ENCODE peak calls at places on chromosomes 16 and 17, in ten cellular contexts. L is AG09319, B is left lung, J is right lobe of liver, T is PC-3, P is AG10803, Z is mucosa of descending colon, N is GM23338, A is esophagus squamous epithelium, G is GM10248. E is an unnamed sample.
A peak's percentile ranks its signal among the peaks of the same experiment; 100 is the strongest.

GRCh38 chr16:49441366-49441780 is 67.8 kb downstream of the C16orf78 start:
- DNase-seq in P (no peak), Z (peak; percentile 73), B (peak; percentile 44), J (peak; percentile 64), T (no peak), N (peak; percentile 79), G (peak; percentile 82), L (no peak), A (no peak), E (no peak)

GRCh38 chr16:6209355-6209930 is 1111.8 kb upstream of the EEF2KMT start:
- DNase-seq in J (no peak), T (no peak), Z (no peak), P (no peak), B (no peak), L (no peak), A (no peak), N (no peak), G (no peak), E (no peak)

GRCh38 chr16:9680021-9680655 is 502.1 kb downstream of the GRIN2A start:
- DNase-seq in G (no peak), Z (no peak), N (peak; percentile 35), B (no peak), P (no peak), L (no peak), T (no peak), A (no peak), J (no peak), E (no peak)

GRCh38 chr16:64951193-64951592 is 170.7 kb downstream of the CDH11 start:
- DNase-seq in B (no peak), Z (no peak), L (no peak), P (no peak), N (no peak), T (no peak), A (no peak), G (no peak), J (no peak), E (no peak)

GRCh38 chr17:49861150-49861884 is 13.4 kb upstream of the TAC4 start:
- DNase-seq in A (no peak), Z (no peak), G (peak; percentile 81), J (no peak), B (no peak), N (peak; percentile 68), L (no peak), T (peak; percentile 70), P (peak; percentile 31), E (no peak)

GRCh38 chr16:55710466-55710865 is 54.7 kb downstream of the SLC6A2 start:
- DNase-seq in B (no peak), Z (no peak), A (no peak), T (no peak), N (peak; percentile 66), P (no peak), G (no peak), L (no peak), J (no peak), E (no peak)

GRCh38 chr16:30641378-30641982 is 9.3 kb upstream of the PRR14 start:
- DNase-seq in J (no peak), T (no peak), Z (no peak), P (no peak), N (no peak), A (no peak), L (no peak), G (no peak), B (no peak), E (no peak)

GRCh38 chr17:49031965-49032928 is 35.1 kb downstream of the IGF2BP1 start:
- DNase-seq in Z (no peak), G (peak; percentile 84), L (peak; percentile 45), A (no peak), T (peak; percentile 94), N (peak; percentile 93), P (peak; percentile 77), J (no peak), B (no peak), E (no peak)

GRCh38 chr17:56913000-56913866 is 616 bp downstream of the TRIM25 start:
- DNase-seq in N (peak; percentile 76), J (peak; percentile 62), P (no peak), B (peak; percentile 61), A (no peak), T (peak; percentile 16), G (no peak), L (no peak), Z (no peak), E (no peak)

GRCh38 chr17:72332367-72332766 is 211.5 kb downstream of the SOX9 start:
- DNase-seq in Z (no peak), B (no peak), A (no peak), J (no peak), G (peak; percentile 42), L (no peak), N (no peak), T (no peak), P (no peak), E (no peak)

GRCh38 chr17:81160306-81160705 is 5.0 kb upstream of the PVALEF start:
- DNase-seq in A (no peak), P (no peak), T (no peak), Z (peak; percentile 60), B (peak; percentile 71), J (no peak), L (no peak), N (no peak), G (no peak), E (peak; percentile 83)

GRCh38 chr17:10845388-10845751 is 7.5 kb upstream of the PIRT start:
- DNase-seq in T (no peak), B (no peak), A (no peak), Z (no peak), N (no peak), P (no peak), J (no peak), L (no peak), G (no peak), E (no peak)
- TF ChIP-seq CTCF in T (no peak), B (no peak), A (no peak), Z (no peak), N (no peak), P (no peak), J (no peak), L (no peak), G (no peak), E (peak; percentile 49)

GRCh38 chr17:40284085-40284713 is 3.5 kb upstream of the CDC6 start:
- DNase-seq in P (peak; percentile 87), N (no peak), L (peak; percentile 49), B (no peak), T (peak; percentile 90), J (no peak), G (no peak), A (no peak), Z (no peak), E (no peak)
- TF ChIP-seq CTCF in P (peak; percentile 54), N (no peak), L (peak; percentile 21), B (no peak), T (no peak), J (peak; percentile 14), G (no peak), A (no peak), Z (no peak), E (no peak)

GRCh38 chr17:65231662-65232335 is 94.6 kb downstream of the RGS9 start:
- DNase-seq in Z (no peak), T (peak; percentile 91), J (no peak), G (peak; percentile 77), P (peak; percentile 87), N (peak; percentile 92), L (peak; percentile 64), B (peak; percentile 56), A (no peak), E (no peak)
- TF ChIP-seq CTCF in Z (peak; percentile 33), T (peak; percentile 98), J (peak; percentile 46), G (peak; percentile 66), P (peak; percentile 91), N (peak; percentile 96), L (peak; percentile 89), B (peak; percentile 60), A (peak; percentile 32), E (peak; percentile 27)

GRCh38 chr17:47099987-47100711 is 88.9 kb downstream of the CDC27 start:
- DNase-seq in J (peak; percentile 94), B (peak; percentile 92), N (peak; percentile 93), L (peak; percentile 57), T (peak; percentile 97), A (peak; percentile 44), G (peak; percentile 76), P (peak; percentile 84), Z (peak; percentile 93), E (peak; percentile 90)
- TF ChIP-seq CTCF in J (no peak), B (no peak), N (no peak), L (no peak), T (no peak), A (no peak), G (no peak), P (no peak), Z (no peak), E (no peak)

GRCh38 chr17:59439261-59439660 is 107.8 kb downstream of the YPEL2 start:
- DNase-seq in N (peak; percentile 22), Z (no peak), T (no peak), A (no peak), L (no peak), P (no peak), J (no peak), G (no peak), B (no peak), E (no peak)

GRCh38 chr17:59443106-59443505 is 111.7 kb downstream of the YPEL2 start:
- DNase-seq in B (no peak), A (no peak), N (no peak), T (no peak), Z (no peak), L (no peak), P (no peak), J (no peak), G (no peak), E (no peak)

GRCh38 chr17:59439711-59440110 is 108.3 kb downstream of the YPEL2 start:
- DNase-seq in J (no peak), L (no peak), G (no peak), A (no peak), Z (no peak), B (no peak), P (no peak), T (no peak), N (no peak), E (no peak)

GRCh38 chr17:59441459-59442096 is 110.1 kb downstream of the YPEL2 start:
- DNase-seq in T (no peak), G (no peak), J (no peak), B (no peak), A (no peak), L (no peak), Z (no peak), N (no peak), P (no peak), E (no peak)

DNA sequence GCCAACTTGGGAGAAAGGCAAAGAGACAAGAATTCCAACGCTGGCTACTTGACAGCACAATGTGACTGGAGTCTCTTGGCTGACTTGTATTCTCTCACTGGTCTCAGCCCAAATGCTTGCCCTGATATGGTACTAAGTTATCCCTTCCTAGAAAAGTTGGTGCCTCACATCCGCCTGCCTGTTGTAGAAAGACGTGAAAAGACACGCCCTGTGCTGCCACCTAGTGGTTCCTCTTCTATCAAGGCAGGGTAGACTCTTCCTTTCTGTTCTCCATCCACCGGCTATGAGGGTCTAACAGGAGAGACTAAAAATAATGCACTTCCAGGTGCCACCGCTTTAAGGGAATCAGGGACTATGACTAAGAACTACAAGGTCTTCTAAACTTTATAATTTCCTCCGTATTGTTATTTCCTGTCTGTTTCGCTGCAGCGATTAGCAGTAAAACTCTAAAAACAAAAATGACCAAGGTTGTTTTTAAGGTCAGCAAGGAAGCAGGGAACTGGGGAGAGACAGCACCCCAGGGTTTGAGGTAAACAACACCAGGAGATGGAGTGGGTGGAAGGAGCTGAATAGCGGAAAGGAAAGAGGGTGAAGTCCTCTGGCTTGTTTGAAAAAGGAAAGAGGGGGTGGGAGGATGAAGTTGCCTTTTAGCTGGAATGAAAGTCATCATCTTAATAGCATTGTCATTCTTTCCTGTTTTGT is 109.5 kb downstream of the YPEL2 start:
- DNase-seq in G (peak; percentile 79), L (peak; percentile 76), Z (peak; percentile 64), A (peak; percentile 53), P (peak; percentile 91), N (peak; percentile 98), J (peak; percentile 83), T (peak; percentile 95), B (peak; percentile 86), E (peak; percentile 82)
- TF ChIP-seq CTCF in G (peak; percentile 83), L (peak; percentile 78), Z (peak; percentile 75), A (peak; percentile 79), P (peak; percentile 93), N (peak; percentile 97), J (peak; percentile 91), T (peak; percentile 97), B (peak; percentile 84), E (peak; percentile 84)

E was measured in CD14-positive monocyte.